ENCODE peak calls at places on chromosomes 2 and 18, in seven cellular contexts. One of them, this sample, is unnamed.

GRCh38 chr18:79911871-79912270 is 39.6 kb downstream of the SLC66A2 start:
- DNase-seq in CD8-positive, alpha-beta T cell: no peak
- DNase-seq in lower lobe of right lung: peak
- DNase-seq in HFF-Myc: no peak
- DNase-seq in left ventricle myocardium inferior: no peak
- DNase-seq in psoas muscle: no peak
- DNase-seq in neural progenitor cell: no peak
- DNase-seq in this sample: no peak

GRCh38 chr2:96240341-96241038 is 25.3 kb downstream of the TMEM127 start:
- DNase-seq in CD8-positive, alpha-beta T cell: no peak
- DNase-seq in lower lobe of right lung: no peak
- DNase-seq in HFF-Myc: no peak
- DNase-seq in left ventricle myocardium inferior: no peak
- DNase-seq in psoas muscle: peak
- DNase-seq in neural progenitor cell: no peak
- DNase-seq in this sample: no peak

GRCh38 chr2:79832540-79833234 is 319.8 kb downstream of the CTNNA2 start:
- DNase-seq in CD8-positive, alpha-beta T cell: no peak
- DNase-seq in lower lobe of right lung: no peak
- DNase-seq in HFF-Myc: no peak
- DNase-seq in left ventricle myocardium inferior: no peak
- DNase-seq in psoas muscle: no peak
- DNase-seq in neural progenitor cell: peak
- DNase-seq in this sample: no peak

GRCh38 chr2:98569197-98569793 is 39.0 kb downstream of the COA5 start:
- DNase-seq in CD8-positive, alpha-beta T cell: peak
- DNase-seq in lower lobe of right lung: peak
- DNase-seq in HFF-Myc: no peak
- DNase-seq in left ventricle myocardium inferior: peak
- DNase-seq in psoas muscle: no peak
- DNase-seq in neural progenitor cell: peak
- DNase-seq in this sample: no peak

GRCh38 chr2:33297748-33298035 is 178.8 kb upstream of the RASGRP3 start:
- DNase-seq in CD8-positive, alpha-beta T cell: no peak
- DNase-seq in lower lobe of right lung: no peak
- DNase-seq in HFF-Myc: no peak
- DNase-seq in left ventricle myocardium inferior: no peak
- DNase-seq in psoas muscle: no peak
- DNase-seq in neural progenitor cell: no peak
- DNase-seq in this sample: no peak

GRCh38 chr2:112161431-112162145 is 23.4 kb downstream of the FBLN7 start:
- DNase-seq in CD8-positive, alpha-beta T cell: no peak
- DNase-seq in lower lobe of right lung: peak
- DNase-seq in HFF-Myc: no peak
- DNase-seq in left ventricle myocardium inferior: no peak
- DNase-seq in psoas muscle: no peak
- DNase-seq in neural progenitor cell: no peak
- DNase-seq in this sample: no peak

GRCh38 chr2:86017901-86018896 is 87.5 kb downstream of the POLR1A start:
- DNase-seq in CD8-positive, alpha-beta T cell: no peak
- DNase-seq in lower lobe of right lung: peak
- DNase-seq in HFF-Myc: no peak
- DNase-seq in left ventricle myocardium inferior: peak
- DNase-seq in psoas muscle: peak
- DNase-seq in neural progenitor cell: no peak
- DNase-seq in this sample: no peak

GRCh38 chr2:163877316-163877715 is 141.5 kb upstream of the FIGN start:
- DNase-seq in CD8-positive, alpha-beta T cell: no peak
- DNase-seq in lower lobe of right lung: no peak
- DNase-seq in HFF-Myc: no peak
- DNase-seq in left ventricle myocardium inferior: no peak
- DNase-seq in psoas muscle: no peak
- DNase-seq in neural progenitor cell: no peak
- DNase-seq in this sample: peak

GRCh38 chr2:84923009-84923408 is 17.6 kb downstream of the TMSB10 start:
- DNase-seq in CD8-positive, alpha-beta T cell: no peak
- DNase-seq in lower lobe of right lung: no peak
- DNase-seq in HFF-Myc: no peak
- DNase-seq in left ventricle myocardium inferior: no peak
- DNase-seq in psoas muscle: no peak
- DNase-seq in neural progenitor cell: no peak
- DNase-seq in this sample: no peak

GRCh38 chr2:149931486-149931885 is 343.9 kb upstream of the MMADHC start:
- DNase-seq in CD8-positive, alpha-beta T cell: no peak
- DNase-seq in lower lobe of right lung: no peak
- DNase-seq in HFF-Myc: no peak
- DNase-seq in left ventricle myocardium inferior: no peak
- DNase-seq in psoas muscle: no peak
- DNase-seq in neural progenitor cell: peak
- DNase-seq in this sample: no peak

GRCh38 chr18:12776821-12777471 is 74.1 kb downstream of the PSMG2 start:
- DNase-seq in CD8-positive, alpha-beta T cell: peak
- DNase-seq in lower lobe of right lung: no peak
- DNase-seq in HFF-Myc: no peak
- DNase-seq in left ventricle myocardium inferior: no peak
- DNase-seq in psoas muscle: no peak
- DNase-seq in neural progenitor cell: no peak
- DNase-seq in this sample: no peak

GRCh38 chr2:103123516-103123915 is 361.7 kb downstream of the TMEM182 start:
- DNase-seq in CD8-positive, alpha-beta T cell: no peak
- DNase-seq in lower lobe of right lung: no peak
- DNase-seq in HFF-Myc: no peak
- DNase-seq in left ventricle myocardium inferior: no peak
- DNase-seq in psoas muscle: no peak
- DNase-seq in neural progenitor cell: no peak
- DNase-seq in this sample: no peak

GRCh38 chr2:152506843-152507242 is 171.9 kb downstream of the FMNL2 start:
- DNase-seq in CD8-positive, alpha-beta T cell: no peak
- DNase-seq in lower lobe of right lung: no peak
- DNase-seq in HFF-Myc: no peak
- DNase-seq in left ventricle myocardium inferior: no peak
- DNase-seq in psoas muscle: no peak
- DNase-seq in neural progenitor cell: no peak
- DNase-seq in this sample: peak

GRCh38 chr18:78722391-78722790 is 257.2 kb upstream of the SALL3 start:
- DNase-seq in CD8-positive, alpha-beta T cell: no peak
- DNase-seq in lower lobe of right lung: no peak
- DNase-seq in HFF-Myc: no peak
- DNase-seq in left ventricle myocardium inferior: no peak
- DNase-seq in psoas muscle: no peak
- DNase-seq in neural progenitor cell: no peak
- DNase-seq in this sample: no peak

GRCh38 chr18:56927795-56928194 is 219.1 kb upstream of the BOD1L2 start:
- DNase-seq in CD8-positive, alpha-beta T cell: no peak
- DNase-seq in lower lobe of right lung: no peak
- DNase-seq in HFF-Myc: no peak
- DNase-seq in left ventricle myocardium inferior: no peak
- DNase-seq in psoas muscle: no peak
- DNase-seq in neural progenitor cell: no peak
- DNase-seq in this sample: no peak

GRCh38 chr18:54280206-54280550 is 10.9 kb downstream of the POLI start:
- DNase-seq in CD8-positive, alpha-beta T cell: no peak
- DNase-seq in lower lobe of right lung: no peak
- DNase-seq in HFF-Myc: no peak
- DNase-seq in left ventricle myocardium inferior: no peak
- DNase-seq in psoas muscle: no peak
- DNase-seq in neural progenitor cell: peak
- DNase-seq in this sample: no peak

GRCh38 chr2:48444404-48444803 is 85.5 kb upstream of the STON1 start:
- DNase-seq in CD8-positive, alpha-beta T cell: no peak
- DNase-seq in lower lobe of right lung: no peak
- DNase-seq in HFF-Myc: no peak
- DNase-seq in left ventricle myocardium inferior: no peak
- DNase-seq in psoas muscle: no peak
- DNase-seq in neural progenitor cell: no peak
- DNase-seq in this sample: no peak

GRCh38 chr2:25341031-25341727 is 546 bp downstream of the DNMT3A start:
- DNase-seq in CD8-positive, alpha-beta T cell: peak
- DNase-seq in lower lobe of right lung: peak
- DNase-seq in HFF-Myc: no peak
- DNase-seq in left ventricle myocardium inferior: peak
- DNase-seq in psoas muscle: peak
- DNase-seq in neural progenitor cell: no peak
- DNase-seq in this sample: peak

GRCh38 chr2:27303093-27304025 is 4.9 kb downstream of the UCN start:
- DNase-seq in CD8-positive, alpha-beta T cell: peak
- DNase-seq in lower lobe of right lung: no peak
- DNase-seq in HFF-Myc: peak
- DNase-seq in left ventricle myocardium inferior: no peak
- DNase-seq in psoas muscle: peak
- DNase-seq in neural progenitor cell: peak
- DNase-seq in this sample: peak

GRCh38 chr2:237876951-237877491 is 17.6 kb downstream of the RAMP1 start:
- DNase-seq in CD8-positive, alpha-beta T cell: no peak
- DNase-seq in lower lobe of right lung: peak
- DNase-seq in HFF-Myc: no peak
- DNase-seq in left ventricle myocardium inferior: no peak
- DNase-seq in psoas muscle: peak
- DNase-seq in neural progenitor cell: no peak
- DNase-seq in this sample: no peak

GRCh38 chr2:45278345-45279078 is 269.3 kb upstream of the SIX2 start:
- DNase-seq in CD8-positive, alpha-beta T cell: no peak
- DNase-seq in lower lobe of right lung: no peak
- DNase-seq in HFF-Myc: no peak
- DNase-seq in left ventricle myocardium inferior: no peak
- DNase-seq in psoas muscle: no peak
- DNase-seq in neural progenitor cell: no peak
- DNase-seq in this sample: peak

GRCh38 chr2:97707428-97708380 is 5.7 kb upstream of the ZAP70 start:
- DNase-seq in CD8-positive, alpha-beta T cell: no peak
- DNase-seq in lower lobe of right lung: no peak
- DNase-seq in HFF-Myc: no peak
- DNase-seq in left ventricle myocardium inferior: no peak
- DNase-seq in psoas muscle: no peak
- DNase-seq in neural progenitor cell: no peak
- DNase-seq in this sample: no peak

GRCh38 chr2:84894758-84895520 is 10.5 kb upstream of the TMSB10 start:
- DNase-seq in CD8-positive, alpha-beta T cell: no peak
- DNase-seq in lower lobe of right lung: no peak
- DNase-seq in HFF-Myc: no peak
- DNase-seq in left ventricle myocardium inferior: no peak
- DNase-seq in psoas muscle: no peak
- DNase-seq in neural progenitor cell: no peak
- DNase-seq in this sample: no peak

GRCh38 chr2:226909131-226909530 is 73.3 kb downstream of the RHBDD1 start:
- DNase-seq in CD8-positive, alpha-beta T cell: no peak
- DNase-seq in lower lobe of right lung: no peak
- DNase-seq in HFF-Myc: no peak
- DNase-seq in left ventricle myocardium inferior: no peak
- DNase-seq in psoas muscle: no peak
- DNase-seq in neural progenitor cell: no peak
- DNase-seq in this sample: no peak

DNA sequence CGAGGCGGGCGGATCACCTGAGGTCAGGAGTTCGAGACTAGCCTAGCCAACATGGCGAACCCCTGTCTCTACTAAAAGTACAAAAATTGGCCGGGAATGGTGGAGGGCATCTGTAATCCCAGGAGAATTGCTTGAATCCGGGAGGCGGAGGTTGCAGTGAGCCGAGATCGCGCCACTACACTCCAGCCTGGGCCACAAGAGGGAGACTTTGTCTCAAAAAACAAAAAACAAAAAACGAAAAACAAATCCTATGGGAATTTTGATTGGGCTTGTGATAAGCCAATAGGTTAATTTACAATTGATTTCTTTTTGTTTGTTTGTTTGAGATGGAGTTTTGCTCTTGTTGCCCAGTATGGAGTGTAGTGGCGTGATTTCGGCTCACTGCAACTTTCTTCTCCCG is 24.2 kb upstream of the TOGARAM2 start:
- DNase-seq in CD8-positive, alpha-beta T cell: peak
- DNase-seq in lower lobe of right lung: no peak
- DNase-seq in HFF-Myc: no peak
- DNase-seq in left ventricle myocardium inferior: no peak
- DNase-seq in psoas muscle: no peak
- DNase-seq in neural progenitor cell: no peak
- DNase-seq in this sample: no peak
- TF ChIP-seq CTCF in CD8-positive, alpha-beta T cell: peak
- TF ChIP-seq CTCF in lower lobe of right lung: peak
- TF ChIP-seq CTCF in HFF-Myc: peak
- TF ChIP-seq CTCF in left ventricle myocardium inferior: peak
- TF ChIP-seq CTCF in psoas muscle: peak
- TF ChIP-seq CTCF in neural progenitor cell: peak
- TF ChIP-seq CTCF in this sample: peak

GRCh38 chr2:155100261-155100660 is 401.8 kb downstream of the KCNJ3 start:
- DNase-seq in CD8-positive, alpha-beta T cell: no peak
- DNase-seq in lower lobe of right lung: no peak
- DNase-seq in HFF-Myc: no peak
- DNase-seq in left ventricle myocardium inferior: no peak
- DNase-seq in psoas muscle: no peak
- DNase-seq in neural progenitor cell: no peak
- DNase-seq in this sample: no peak
- H3K4me3 ChIP-seq in CD8-positive, alpha-beta T cell: no peak
- H3K4me3 ChIP-seq in lower lobe of right lung: no peak
- H3K4me3 ChIP-seq in HFF-Myc: no peak
- H3K4me3 ChIP-seq in left ventricle myocardium inferior: no peak
- H3K4me3 ChIP-seq in psoas muscle: no peak
- H3K4me3 ChIP-seq in neural progenitor cell: no peak
- H3K4me3 ChIP-seq in this sample: no peak

GRCh38 chr2:68715353-68716041 is 19.1 kb upstream of the ARHGAP25 start:
- DNase-seq in CD8-positive, alpha-beta T cell: peak
- DNase-seq in lower lobe of right lung: peak
- DNase-seq in HFF-Myc: peak
- DNase-seq in left ventricle myocardium inferior: no peak
- DNase-seq in psoas muscle: peak
- DNase-seq in neural progenitor cell: peak
- DNase-seq in this sample: peak
- TF ChIP-seq CTCF in CD8-positive, alpha-beta T cell: no peak
- TF ChIP-seq CTCF in lower lobe of right lung: peak
- TF ChIP-seq CTCF in HFF-Myc: peak
- TF ChIP-seq CTCF in left ventricle myocardium inferior: peak
- TF ChIP-seq CTCF in psoas muscle: peak
- TF ChIP-seq CTCF in neural progenitor cell: peak
- TF ChIP-seq CTCF in this sample: peak

GRCh38 chr2:7773974-7774365 is 856.8 kb downstream of the RNF144A start:
- DNase-seq in CD8-positive, alpha-beta T cell: no peak
- DNase-seq in lower lobe of right lung: no peak
- DNase-seq in HFF-Myc: no peak
- DNase-seq in left ventricle myocardium inferior: no peak
- DNase-seq in psoas muscle: no peak
- DNase-seq in neural progenitor cell: no peak
- DNase-seq in this sample: no peak
- H3K4me3 ChIP-seq in CD8-positive, alpha-beta T cell: no peak
- H3K4me3 ChIP-seq in lower lobe of right lung: no peak
- H3K4me3 ChIP-seq in HFF-Myc: no peak
- H3K4me3 ChIP-seq in left ventricle myocardium inferior: no peak
- H3K4me3 ChIP-seq in psoas muscle: no peak
- H3K4me3 ChIP-seq in neural progenitor cell: no peak
- H3K4me3 ChIP-seq in this sample: no peak

This sample was measured in astrocyte of the spinal cord.